ENCODE peak calls at places on chromosomes 2 and 18, in nine cellular contexts. One of them, this sample, is unnamed. For H3K9me3 and H3K27me3, the result is how much of the 10 kb centered on the place peaks cover.

GRCh38 chr2:127747621-127748020 is 46.3 kb downstream of the SFT2D3 start:
- DNase-seq in gastrocnemius medialis: no peak
- DNase-seq in CD8-positive, alpha-beta T cell: no peak
- DNase-seq in adipocyte: no peak
- DNase-seq in thoracic aorta: no peak
- DNase-seq in endodermal cell: no peak
- DNase-seq in left ventricle myocardium inferior: no peak
- DNase-seq in Karpas-422: no peak
- DNase-seq in aorta: no peak
- DNase-seq in this sample: no peak

GRCh38 chr2:206241767-206242166 is 32.7 kb upstream of the ZDBF2 start:
- DNase-seq in gastrocnemius medialis: no peak
- DNase-seq in CD8-positive, alpha-beta T cell: no peak
- DNase-seq in adipocyte: no peak
- DNase-seq in thoracic aorta: no peak
- DNase-seq in endodermal cell: no peak
- DNase-seq in left ventricle myocardium inferior: no peak
- DNase-seq in Karpas-422: no peak
- DNase-seq in aorta: no peak
- DNase-seq in this sample: no peak

GRCh38 chr2:230748087-230748486 is 35.4 kb downstream of the CAB39 start:
- DNase-seq in gastrocnemius medialis: no peak
- DNase-seq in CD8-positive, alpha-beta T cell: no peak
- DNase-seq in adipocyte: no peak
- DNase-seq in thoracic aorta: no peak
- DNase-seq in endodermal cell: no peak
- DNase-seq in left ventricle myocardium inferior: no peak
- DNase-seq in Karpas-422: no peak
- DNase-seq in aorta: no peak
- DNase-seq in this sample: no peak

GRCh38 chr2:225276207-225276606 is 123.3 kb upstream of the NYAP2 start:
- DNase-seq in gastrocnemius medialis: no peak
- DNase-seq in CD8-positive, alpha-beta T cell: no peak
- DNase-seq in adipocyte: no peak
- DNase-seq in thoracic aorta: no peak
- DNase-seq in endodermal cell: no peak
- DNase-seq in left ventricle myocardium inferior: no peak
- DNase-seq in Karpas-422: peak
- DNase-seq in aorta: no peak
- DNase-seq in this sample: no peak

GRCh38 chr2:57376985-57377384 is 669.6 kb upstream of the VRK2 start:
- DNase-seq in gastrocnemius medialis: no peak
- DNase-seq in CD8-positive, alpha-beta T cell: no peak
- DNase-seq in adipocyte: peak
- DNase-seq in thoracic aorta: no peak
- DNase-seq in endodermal cell: no peak
- DNase-seq in left ventricle myocardium inferior: no peak
- DNase-seq in Karpas-422: no peak
- DNase-seq in aorta: no peak
- DNase-seq in this sample: no peak

GRCh38 chr2:861655-862355 is 88.8 kb upstream of the SNTG2 start:
- DNase-seq in gastrocnemius medialis: no peak
- DNase-seq in CD8-positive, alpha-beta T cell: no peak
- DNase-seq in adipocyte: no peak
- DNase-seq in thoracic aorta: no peak
- DNase-seq in endodermal cell: no peak
- DNase-seq in left ventricle myocardium inferior: no peak
- DNase-seq in Karpas-422: no peak
- DNase-seq in aorta: no peak
- DNase-seq in this sample: no peak

GRCh38 chr2:55156326-55156725 is 75.8 kb downstream of the CLHC1 start:
- DNase-seq in gastrocnemius medialis: no peak
- DNase-seq in CD8-positive, alpha-beta T cell: no peak
- DNase-seq in adipocyte: peak
- DNase-seq in thoracic aorta: no peak
- DNase-seq in endodermal cell: no peak
- DNase-seq in left ventricle myocardium inferior: no peak
- DNase-seq in Karpas-422: peak
- DNase-seq in aorta: no peak
- DNase-seq in this sample: no peak

GRCh38 chr2:204313256-204313655 is 232.0 kb upstream of the PARD3B start:
- DNase-seq in gastrocnemius medialis: no peak
- DNase-seq in CD8-positive, alpha-beta T cell: no peak
- DNase-seq in adipocyte: no peak
- DNase-seq in thoracic aorta: no peak
- DNase-seq in endodermal cell: peak
- DNase-seq in left ventricle myocardium inferior: no peak
- DNase-seq in Karpas-422: no peak
- DNase-seq in aorta: no peak
- DNase-seq in this sample: no peak

GRCh38 chr2:106859498-106859897 is 26.5 kb downstream of the ST6GAL2 start:
- DNase-seq in gastrocnemius medialis: no peak
- DNase-seq in CD8-positive, alpha-beta T cell: no peak
- DNase-seq in adipocyte: no peak
- DNase-seq in thoracic aorta: no peak
- DNase-seq in endodermal cell: peak
- DNase-seq in left ventricle myocardium inferior: no peak
- DNase-seq in Karpas-422: peak
- DNase-seq in aorta: no peak
- DNase-seq in this sample: no peak

GRCh38 chr18:1954583-1955312 is 616.6 kb downstream of the METTL4 start:
- DNase-seq in gastrocnemius medialis: no peak
- DNase-seq in CD8-positive, alpha-beta T cell: no peak
- DNase-seq in adipocyte: no peak
- DNase-seq in thoracic aorta: no peak
- DNase-seq in endodermal cell: no peak
- DNase-seq in left ventricle myocardium inferior: no peak
- DNase-seq in Karpas-422: no peak
- DNase-seq in aorta: no peak
- DNase-seq in this sample: no peak

GRCh38 chr18:65753520-65753919 is 2.7 kb downstream of the CDH7 start:
- DNase-seq in gastrocnemius medialis: no peak
- DNase-seq in CD8-positive, alpha-beta T cell: no peak
- DNase-seq in adipocyte: no peak
- DNase-seq in thoracic aorta: no peak
- DNase-seq in endodermal cell: peak
- DNase-seq in left ventricle myocardium inferior: no peak
- DNase-seq in Karpas-422: peak
- DNase-seq in aorta: no peak
- DNase-seq in this sample: no peak

GRCh38 chr2:227228061-227228667 is 63.7 kb downstream of the COL4A3 start:
- DNase-seq in gastrocnemius medialis: peak
- DNase-seq in CD8-positive, alpha-beta T cell: no peak
- DNase-seq in adipocyte: no peak
- DNase-seq in thoracic aorta: peak
- DNase-seq in endodermal cell: peak
- DNase-seq in left ventricle myocardium inferior: peak
- DNase-seq in Karpas-422: no peak
- DNase-seq in aorta: no peak
- DNase-seq in this sample: no peak

GRCh38 chr2:201440182-201440581 is 11.1 kb downstream of the TRAK2 start:
- DNase-seq in gastrocnemius medialis: no peak
- DNase-seq in CD8-positive, alpha-beta T cell: no peak
- DNase-seq in adipocyte: no peak
- DNase-seq in thoracic aorta: no peak
- DNase-seq in endodermal cell: peak
- DNase-seq in left ventricle myocardium inferior: no peak
- DNase-seq in Karpas-422: no peak
- DNase-seq in aorta: no peak
- DNase-seq in this sample: no peak

GRCh38 chr2:204696124-204696523 is 150.8 kb downstream of the PARD3B start:
- DNase-seq in gastrocnemius medialis: no peak
- DNase-seq in CD8-positive, alpha-beta T cell: no peak
- DNase-seq in adipocyte: peak
- DNase-seq in thoracic aorta: no peak
- DNase-seq in endodermal cell: no peak
- DNase-seq in left ventricle myocardium inferior: no peak
- DNase-seq in Karpas-422: no peak
- DNase-seq in aorta: no peak
- DNase-seq in this sample: no peak

GRCh38 chr2:46632349-46632748 is 153.0 kb downstream of the TMEM247 start:
- DNase-seq in gastrocnemius medialis: no peak
- DNase-seq in CD8-positive, alpha-beta T cell: no peak
- DNase-seq in adipocyte: peak
- DNase-seq in thoracic aorta: no peak
- DNase-seq in endodermal cell: no peak
- DNase-seq in left ventricle myocardium inferior: no peak
- DNase-seq in Karpas-422: peak
- DNase-seq in aorta: no peak
- DNase-seq in this sample: no peak

GRCh38 chr2:6846967-6847695 is 18.6 kb downstream of the CMPK2 start:
- DNase-seq in gastrocnemius medialis: no peak
- DNase-seq in CD8-positive, alpha-beta T cell: no peak
- DNase-seq in adipocyte: no peak
- DNase-seq in thoracic aorta: no peak
- DNase-seq in endodermal cell: no peak
- DNase-seq in left ventricle myocardium inferior: no peak
- DNase-seq in Karpas-422: no peak
- DNase-seq in aorta: no peak
- DNase-seq in this sample: no peak
- H3K9me3 ChIP-seq in gastrocnemius medialis: under half
- H3K9me3 ChIP-seq in CD8-positive, alpha-beta T cell: under half
- H3K9me3 ChIP-seq in adipocyte: half or more
- H3K9me3 ChIP-seq in thoracic aorta: half or more
- H3K9me3 ChIP-seq in endodermal cell: under half
- H3K9me3 ChIP-seq in left ventricle myocardium inferior: half or more
- H3K9me3 ChIP-seq in Karpas-422: under half
- H3K9me3 ChIP-seq in aorta: under half
- H3K9me3 ChIP-seq in this sample: half or more

GRCh38 chr2:120715356-120715755 is 20.3 kb upstream of the GLI2 start:
- DNase-seq in gastrocnemius medialis: no peak
- DNase-seq in CD8-positive, alpha-beta T cell: no peak
- DNase-seq in adipocyte: no peak
- DNase-seq in thoracic aorta: no peak
- DNase-seq in endodermal cell: no peak
- DNase-seq in left ventricle myocardium inferior: no peak
- DNase-seq in Karpas-422: no peak
- DNase-seq in aorta: no peak
- DNase-seq in this sample: no peak

GRCh38 chr2:120720176-120720575 is 15.5 kb upstream of the GLI2 start:
- DNase-seq in gastrocnemius medialis: no peak
- DNase-seq in CD8-positive, alpha-beta T cell: no peak
- DNase-seq in adipocyte: no peak
- DNase-seq in thoracic aorta: no peak
- DNase-seq in endodermal cell: peak
- DNase-seq in left ventricle myocardium inferior: no peak
- DNase-seq in Karpas-422: no peak
- DNase-seq in aorta: no peak
- DNase-seq in this sample: no peak

GRCh38 chr2:120719471-120719870 is 16.2 kb upstream of the GLI2 start:
- DNase-seq in gastrocnemius medialis: no peak
- DNase-seq in CD8-positive, alpha-beta T cell: no peak
- DNase-seq in adipocyte: no peak
- DNase-seq in thoracic aorta: no peak
- DNase-seq in endodermal cell: peak
- DNase-seq in left ventricle myocardium inferior: no peak
- DNase-seq in Karpas-422: no peak
- DNase-seq in aorta: no peak
- DNase-seq in this sample: no peak

GRCh38 chr2:120715941-120716340 is 19.7 kb upstream of the GLI2 start:
- DNase-seq in gastrocnemius medialis: no peak
- DNase-seq in CD8-positive, alpha-beta T cell: no peak
- DNase-seq in adipocyte: no peak
- DNase-seq in thoracic aorta: no peak
- DNase-seq in endodermal cell: peak
- DNase-seq in left ventricle myocardium inferior: no peak
- DNase-seq in Karpas-422: no peak
- DNase-seq in aorta: no peak
- DNase-seq in this sample: no peak

GRCh38 chr2:120716641-120717585 is 18.8 kb upstream of the GLI2 start:
- DNase-seq in gastrocnemius medialis: no peak
- DNase-seq in CD8-positive, alpha-beta T cell: no peak
- DNase-seq in adipocyte: no peak
- DNase-seq in thoracic aorta: no peak
- DNase-seq in endodermal cell: peak
- DNase-seq in left ventricle myocardium inferior: no peak
- DNase-seq in Karpas-422: no peak
- DNase-seq in aorta: no peak
- DNase-seq in this sample: no peak
- H3K27me3 ChIP-seq in gastrocnemius medialis: under half
- H3K27me3 ChIP-seq in CD8-positive, alpha-beta T cell: under half
- H3K27me3 ChIP-seq in adipocyte: under half
- H3K27me3 ChIP-seq in thoracic aorta: under half
- H3K27me3 ChIP-seq in endodermal cell: under half
- H3K27me3 ChIP-seq in left ventricle myocardium inferior: under half
- H3K27me3 ChIP-seq in Karpas-422: under half
- H3K27me3 ChIP-seq in aorta: under half
- H3K27me3 ChIP-seq in this sample: under half

DNA sequence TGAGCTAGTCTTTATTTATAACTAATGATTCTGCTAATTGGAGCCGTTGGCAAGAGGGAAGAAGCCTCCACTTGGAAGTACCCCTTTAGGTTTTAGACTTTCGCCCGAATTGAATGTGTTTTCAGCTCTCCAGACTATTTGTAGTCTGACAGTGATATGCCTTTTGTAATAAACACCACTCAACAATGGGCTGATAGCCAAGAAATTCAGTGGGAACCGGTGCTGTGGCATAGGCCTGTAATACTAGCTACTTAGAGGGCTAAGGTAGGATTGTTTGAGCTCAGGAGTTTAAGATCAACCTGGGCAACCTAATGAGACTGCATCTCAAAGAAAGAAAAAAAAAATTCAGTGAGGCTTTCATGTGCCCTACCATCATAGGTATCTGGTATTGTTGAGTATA is 13.6 kb upstream of the ZSCAN30 start:
- DNase-seq in gastrocnemius medialis: no peak
- DNase-seq in CD8-positive, alpha-beta T cell: no peak
- DNase-seq in adipocyte: no peak
- DNase-seq in thoracic aorta: no peak
- DNase-seq in endodermal cell: no peak
- DNase-seq in left ventricle myocardium inferior: no peak
- DNase-seq in Karpas-422: no peak
- DNase-seq in aorta: no peak
- DNase-seq in this sample: no peak
- H3K9me3 ChIP-seq in gastrocnemius medialis: under half
- H3K9me3 ChIP-seq in CD8-positive, alpha-beta T cell: half or more
- H3K9me3 ChIP-seq in adipocyte: half or more
- H3K9me3 ChIP-seq in thoracic aorta: half or more
- H3K9me3 ChIP-seq in endodermal cell: half or more
- H3K9me3 ChIP-seq in left ventricle myocardium inferior: half or more
- H3K9me3 ChIP-seq in Karpas-422: half or more
- H3K9me3 ChIP-seq in aorta: under half
- H3K9me3 ChIP-seq in this sample: half or more

DNA sequence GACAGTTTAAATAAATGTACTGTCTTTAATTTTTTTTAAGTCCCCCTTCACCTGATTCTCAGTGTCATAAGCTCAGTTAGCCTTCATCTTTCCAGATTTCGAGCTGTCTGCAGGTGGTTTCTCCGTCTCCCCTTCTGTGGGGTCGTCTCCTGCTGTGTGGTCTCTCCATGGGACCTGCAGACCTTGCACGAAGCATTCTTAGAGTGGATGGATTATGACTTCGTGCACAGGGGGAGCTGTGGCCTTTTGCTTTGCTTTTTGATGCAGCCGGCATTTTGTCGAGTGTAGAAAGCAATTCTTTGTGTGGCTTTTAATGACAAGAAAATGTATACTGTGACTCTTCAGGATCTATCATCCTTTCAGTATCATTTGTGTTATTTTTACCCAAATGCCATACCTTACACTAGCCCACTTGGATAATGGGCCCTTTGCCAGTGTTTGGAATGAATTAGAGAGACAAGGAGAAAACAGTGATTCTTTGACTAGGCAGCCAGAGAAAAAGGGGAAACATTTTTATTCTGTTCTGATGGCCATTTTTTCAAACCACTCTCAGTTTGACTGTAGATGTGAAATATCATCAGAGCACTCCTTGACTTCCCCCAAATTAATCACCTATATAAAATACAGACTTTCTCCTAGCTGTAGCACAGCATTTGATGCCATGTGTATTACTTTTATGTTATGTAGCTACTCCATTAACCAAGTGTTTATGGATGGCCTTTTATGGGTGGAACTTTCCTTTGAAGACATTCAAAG is 54.3 kb downstream of the ITGA6 start:
- DNase-seq in gastrocnemius medialis: no peak
- DNase-seq in CD8-positive, alpha-beta T cell: no peak
- DNase-seq in adipocyte: no peak
- DNase-seq in thoracic aorta: no peak
- DNase-seq in endodermal cell: no peak
- DNase-seq in left ventricle myocardium inferior: no peak
- DNase-seq in Karpas-422: no peak
- DNase-seq in aorta: no peak
- DNase-seq in this sample: no peak
- H3K27me3 ChIP-seq in gastrocnemius medialis: under half
- H3K27me3 ChIP-seq in CD8-positive, alpha-beta T cell: under half
- H3K27me3 ChIP-seq in adipocyte: under half
- H3K27me3 ChIP-seq in thoracic aorta: under half
- H3K27me3 ChIP-seq in endodermal cell: under half
- H3K27me3 ChIP-seq in left ventricle myocardium inferior: under half
- H3K27me3 ChIP-seq in Karpas-422: under half
- H3K27me3 ChIP-seq in aorta: under half
- H3K27me3 ChIP-seq in this sample: under half